ENCODE peak calls at places on chromosomes 13 and 19, in six cellular contexts. N is dorsolateral prefrontal cortex, B is body of pancreas, Q is colonic mucosa, Z is fibroblast of pulmonary artery, T is neural crest cell. L is an unnamed sample.

GRCh38 chr13:20719783-20720182 is 16.3 kb downstream of the IL17D start:
- DNase-seq in B (no peak), T (no peak), N (no peak), Z (no peak), Q (no peak), L (no peak)

GRCh38 chr13:49657241-49657641 is 28.9 kb downstream of the ARL11 start:
- DNase-seq in T (no peak), Q (no peak), N (no peak), B (no peak), Z (no peak), L (no peak)

GRCh38 chr13:72290962-72291681 is 424.1 kb upstream of the DACH1 start:
- DNase-seq in B (no peak), Z (peak), Q (no peak), T (no peak), N (no peak), L (no peak)

GRCh38 chr13:52848455-52849190 is at the start of gene PCDH8:
- DNase-seq in T (peak), Q (no peak), B (peak), N (peak), Z (no peak), L (peak)

GRCh38 chr19:14059093-14059480 is 2.8 kb downstream of the PALM3 start:
- DNase-seq in Q (no peak), T (peak), N (no peak), B (no peak), Z (no peak), L (no peak)

GRCh38 chr13:71979616-71980015 is 112.6 kb upstream of the DACH1 start:
- DNase-seq in Z (peak), N (no peak), Q (no peak), B (no peak), T (no peak), L (no peak)

GRCh38 chr19:50801107-50801506 is 10.9 kb downstream of the ACP4 start:
- DNase-seq in B (no peak), N (no peak), Q (no peak), Z (no peak), T (no peak), L (no peak)

GRCh38 chr13:36006895-36007294 is 124.3 kb downstream of the DCLK1 start:
- DNase-seq in N (no peak), B (no peak), Z (no peak), Q (no peak), T (no peak), L (no peak)

GRCh38 chr19:661427-662196 is 1.4 kb downstream of the RNF126 start:
- DNase-seq in Q (peak), T (no peak), B (peak), Z (no peak), N (no peak), L (no peak)

GRCh38 chr13:43154083-43154739 is 130.8 kb downstream of the DNAJC15 start:
- DNase-seq in B (no peak), Q (no peak), T (no peak), Z (no peak), N (no peak), L (no peak)

GRCh38 chr13:19720039-19720438 is 62.7 kb downstream of the PSPC1 start:
- DNase-seq in Z (no peak), T (no peak), B (no peak), Q (no peak), N (no peak), L (no peak)

GRCh38 chr13:79786176-79786575 is 305.2 kb downstream of the NDFIP2 start:
- DNase-seq in Q (no peak), B (no peak), N (no peak), T (no peak), Z (no peak), L (no peak)

GRCh38 chr13:98158172-98158907 is 15.4 kb downstream of the FARP1 start:
- DNase-seq in Q (no peak), N (no peak), B (peak), Z (no peak), T (no peak), L (no peak)
- TF ChIP-seq CTCF in Q (no peak), N (no peak), B (no peak), Z (no peak), T (no peak), L (no peak)

GRCh38 chr19:48296963-48297734 is 27.3 kb downstream of the ZNF114 start:
- DNase-seq in B (no peak), N (no peak), Z (no peak), Q (no peak), T (no peak), L (no peak)
- TF ChIP-seq CTCF in B (no peak), N (no peak), Z (no peak), Q (no peak), T (no peak), L (no peak)

DNA sequence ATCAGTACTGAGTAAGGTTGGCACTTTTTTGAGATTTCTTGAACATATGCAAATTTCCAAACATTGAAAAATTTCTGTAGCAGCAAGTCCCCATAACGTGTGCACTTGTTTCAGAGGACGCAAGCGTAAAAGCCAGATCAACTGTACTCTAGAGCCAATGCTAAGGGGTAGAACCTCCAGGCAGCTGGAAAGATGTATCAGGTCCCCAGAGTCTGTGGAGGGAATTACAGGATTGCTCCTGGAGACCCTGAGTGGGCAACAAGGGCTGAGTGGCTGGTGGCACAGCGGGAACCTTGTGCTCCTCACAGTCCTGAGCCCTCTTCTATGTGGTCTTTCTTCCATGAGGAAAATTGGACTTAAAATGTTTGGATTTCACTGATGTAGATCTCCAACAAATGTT is 53.9 kb upstream of the AMER2 start:
- DNase-seq in Q (no peak), N (no peak), Z (no peak), T (no peak), B (no peak), L (no peak)
- TF ChIP-seq CTCF in Q (no peak), N (no peak), Z (no peak), T (no peak), B (no peak), L (no peak)

DNA sequence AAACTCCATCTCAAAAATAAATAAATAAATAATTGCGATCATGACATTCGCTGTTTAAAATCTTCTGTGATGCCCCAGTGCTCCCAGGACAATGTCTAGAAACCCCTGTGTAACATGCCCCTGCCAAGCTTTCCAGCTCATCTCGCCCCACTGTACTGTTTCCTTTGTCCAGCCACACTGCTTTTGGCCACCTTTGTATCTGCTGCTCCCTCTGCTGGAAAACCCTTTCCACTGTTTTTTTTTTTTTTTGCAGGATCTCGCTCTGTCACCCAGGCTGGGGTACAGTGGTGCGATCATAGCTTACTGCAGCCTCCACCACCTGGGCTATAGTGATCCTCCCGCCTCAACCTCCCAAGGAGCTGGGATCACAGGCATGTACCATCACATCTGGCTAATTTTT is 7.5 kb downstream of the PLAUR start:
- DNase-seq in N (no peak), Z (peak), Q (no peak), T (no peak), B (no peak), L (no peak)
- TF ChIP-seq CTCF in N (peak), Z (peak), Q (no peak), T (peak), B (peak), L (peak)

GRCh38 chr13:28685114-28685513 is 26.2 kb downstream of the POMP start:
- DNase-seq in B (no peak), N (no peak), Z (no peak), T (no peak), Q (no peak), L (no peak)

GRCh38 chr13:28678809-28679208 is 19.9 kb downstream of the POMP start:
- DNase-seq in Q (no peak), B (no peak), T (no peak), Z (peak), N (no peak), L (no peak)

GRCh38 chr13:28680541-28680940 is 21.6 kb downstream of the POMP start:
- DNase-seq in T (no peak), Z (no peak), N (no peak), Q (no peak), B (no peak), L (no peak)

GRCh38 chr13:28684257-28684656 is 25.3 kb downstream of the POMP start:
- DNase-seq in Q (peak), Z (peak), N (no peak), T (no peak), B (no peak), L (no peak)

GRCh38 chr13:28679628-28680027 is 20.7 kb downstream of the POMP start:
- DNase-seq in B (no peak), N (no peak), Q (no peak), Z (peak), T (no peak), L (no peak)
- TF ChIP-seq CTCF in B (peak), N (peak), Q (peak), Z (peak), T (peak), L (peak)

L was measured in progenitor cell of endocrine pancreas.